ENCODE peak calls at places on chromosomes 3 and 15, in six cellular contexts. E, P, X, V, W and Z are unnamed samples.

GRCh38 chr3:176147251-176147650 is 1050.0 kb downstream of the TBL1XR1 start:
- DNase-seq in P (no peak), X (no peak), W (no peak), V (no peak), E (no peak), Z (no peak)

GRCh38 chr3:172313671-172314070 is 134.6 kb downstream of the GHSR start:
- DNase-seq in X (no peak), W (no peak), P (no peak), V (no peak), E (no peak), Z (no peak)

GRCh38 chr15:52436971-52437370 is 91.7 kb downstream of the MYO5A start:
- DNase-seq in W (no peak), E (no peak), P (no peak), V (no peak), X (no peak), Z (no peak)

GRCh38 chr15:27864719-27865118 is 234.4 kb downstream of the OCA2 start:
- DNase-seq in V (no peak), W (no peak), E (no peak), P (no peak), X (no peak), Z (no peak)

GRCh38 chr15:80159301-80159700 is 6.5 kb downstream of the FAH start:
- DNase-seq in V (no peak), W (no peak), X (no peak), E (no peak), P (no peak), Z (no peak)

GRCh38 chr3:27311400-27311799 is 57.8 kb downstream of the NEK10 start:
- DNase-seq in W (peak), X (no peak), V (no peak), E (no peak), P (no peak), Z (no peak)

GRCh38 chr3:105798381-105798934 is 70.4 kb downstream of the CBLB start:
- DNase-seq in W (no peak), E (no peak), V (no peak), X (no peak), P (no peak), Z (no peak)

GRCh38 chr15:81322708-81323253 is 1.2 kb downstream of the STARD5 start:
- DNase-seq in P (no peak), X (no peak), V (no peak), W (no peak), E (no peak), Z (no peak)

GRCh38 chr3:186277268-186277909 is 84.6 kb downstream of the DGKG start:
- DNase-seq in P (no peak), W (peak), X (no peak), E (no peak), V (no peak), Z (peak)

DNA sequence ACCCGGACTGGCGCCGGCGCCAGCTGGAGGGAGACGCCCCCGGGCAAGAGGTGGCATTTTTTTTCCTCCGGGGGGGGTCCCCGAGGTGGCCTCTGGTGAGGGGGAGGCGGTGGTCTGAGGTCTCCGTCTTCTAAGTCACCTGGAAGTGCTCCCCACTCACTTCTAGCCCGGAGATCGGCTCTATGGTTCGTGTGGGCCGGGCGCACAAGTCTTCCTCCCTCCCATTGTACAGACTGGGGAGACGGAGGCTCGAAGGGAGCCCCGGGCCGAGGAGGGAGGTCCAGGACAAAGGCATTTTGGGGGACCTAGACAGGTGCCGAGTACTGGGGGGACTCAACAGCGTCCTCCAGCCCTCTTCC is 4.4 kb downstream of the GATA2 start:
- DNase-seq in P (no peak), X (no peak), E (no peak), W (no peak), V (peak), Z (no peak)
- H3K4me3 ChIP-seq in P (peak), X (peak), E (peak), W (peak), V (peak), Z (peak)

GRCh38 chr15:67862771-67863441 is 23.1 kb upstream of the RNU6-1 start:
- DNase-seq in W (no peak), P (no peak), X (no peak), E (no peak), V (no peak), Z (peak)
- TF ChIP-seq POLR2A in W (no peak), P (no peak), X (no peak), E (no peak), V (no peak), Z (no peak)

DNA sequence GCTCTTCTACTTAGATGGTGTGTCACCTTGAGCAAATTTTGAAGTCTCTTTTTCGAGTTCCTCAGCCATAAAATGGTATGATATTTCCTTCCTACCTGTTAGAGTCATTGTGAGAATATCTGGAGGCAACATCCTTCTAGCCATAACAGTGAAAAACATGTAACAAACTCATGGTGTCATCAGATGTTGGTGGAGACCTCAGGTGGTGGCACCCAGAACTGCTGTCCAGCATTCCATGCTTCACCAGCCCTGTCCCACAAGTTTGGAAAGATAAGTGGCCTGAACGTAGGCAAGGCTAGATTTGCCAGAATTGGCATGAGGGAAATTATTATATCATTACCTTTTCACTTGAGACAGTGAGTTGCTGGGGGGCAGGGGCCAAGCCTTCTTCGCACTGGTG is 30.4 kb downstream of the GASK1A start:
- DNase-seq in P (no peak), X (no peak), W (no peak), E (no peak), V (no peak), Z (no peak)
- TF ChIP-seq CTCF in P (no peak), X (no peak), W (no peak), E (peak), V (no peak), Z (no peak)

DNA sequence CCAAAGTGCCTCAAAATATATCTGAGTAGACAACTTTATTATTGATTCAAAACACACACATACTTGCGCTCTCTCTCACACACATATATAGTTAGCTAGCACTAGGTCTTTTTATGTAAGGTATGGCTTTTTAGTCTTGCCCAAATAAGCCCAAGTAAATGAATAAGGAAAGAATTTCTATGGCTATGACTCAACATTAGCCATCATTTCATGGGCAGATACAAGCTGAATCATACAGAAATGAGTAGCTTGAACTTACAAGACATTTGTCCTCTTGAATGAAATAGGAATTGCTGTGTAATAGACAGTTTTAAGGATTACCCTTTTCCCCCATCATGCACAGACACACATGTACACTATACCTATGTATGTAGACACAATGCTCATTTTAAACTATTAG is 4.9 kb downstream of the CADPS start:
- DNase-seq in X (no peak), V (no peak), W (peak), P (no peak), E (no peak), Z (no peak)
- H3K4me3 ChIP-seq in X (no peak), V (no peak), W (no peak), P (no peak), E (no peak), Z (no peak)

DNA sequence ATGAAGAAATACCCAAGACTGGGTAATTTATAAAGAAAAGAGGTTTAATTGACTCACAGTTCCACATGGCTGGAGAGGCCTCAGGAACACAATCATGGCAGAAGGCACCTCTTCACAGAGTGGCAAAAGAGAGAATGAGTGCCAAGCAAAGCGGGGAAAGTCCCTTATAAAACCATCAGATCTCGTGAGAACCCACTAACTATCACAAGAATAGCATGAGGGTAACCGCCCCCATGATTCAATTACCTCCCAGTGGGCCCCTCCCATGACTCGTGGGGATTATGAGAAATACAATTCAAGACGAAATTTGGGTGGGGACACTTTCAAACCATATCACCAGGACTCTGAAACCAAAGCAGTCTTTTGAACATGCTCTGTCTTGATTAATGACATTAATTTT is 7.0 kb downstream of the RTP3 start:
- DNase-seq in E (no peak), W (no peak), P (no peak), X (no peak), V (no peak), Z (peak)
- TF ChIP-seq POLR2A in E (no peak), W (no peak), P (no peak), X (no peak), V (no peak), Z (no peak)